ENCODE peak calls at places on chromosome 9, in seven cellular contexts. One of them, this sample, is unnamed.

GRCh38 chr9:107358867-107359440 is 75.9 kb downstream of the RAD23B start:
- DNase-seq in HCT116: no peak
- DNase-seq in CD8-positive, alpha-beta memory T cell: no peak
- DNase-seq in CD4-positive, CD25-positive, alpha-beta regulatory T cell: no peak
- DNase-seq in pancreas: no peak
- DNase-seq in CD4-positive, alpha-beta memory T cell: no peak
- DNase-seq in ovary: no peak
- DNase-seq in this sample: no peak

GRCh38 chr9:136978073-136978864 is 965 bp downstream of the PTGDS start:
- DNase-seq in HCT116: no peak
- DNase-seq in CD4-positive, CD25-positive, alpha-beta regulatory T cell: peak
- DNase-seq in CD8-positive, alpha-beta memory T cell: peak
- DNase-seq in ovary: peak
- DNase-seq in pancreas: no peak
- DNase-seq in CD4-positive, alpha-beta memory T cell: peak
- DNase-seq in this sample: no peak

GRCh38 chr9:119050281-119050680 is 319.0 kb downstream of the BRINP1 start:
- DNase-seq in CD4-positive, CD25-positive, alpha-beta regulatory T cell: no peak
- DNase-seq in CD4-positive, alpha-beta memory T cell: no peak
- DNase-seq in pancreas: no peak
- DNase-seq in HCT116: no peak
- DNase-seq in CD8-positive, alpha-beta memory T cell: no peak
- DNase-seq in ovary: no peak
- DNase-seq in this sample: no peak

GRCh38 chr9:130459151-130459550 is 14.4 kb downstream of the ASS1 start:
- DNase-seq in CD4-positive, CD25-positive, alpha-beta regulatory T cell: no peak
- DNase-seq in pancreas: no peak
- DNase-seq in HCT116: no peak
- DNase-seq in ovary: no peak
- DNase-seq in CD4-positive, alpha-beta memory T cell: no peak
- DNase-seq in CD8-positive, alpha-beta memory T cell: no peak
- DNase-seq in this sample: no peak

GRCh38 chr9:135522137-135522877 is 1.1 kb downstream of the LCN1 start:
- DNase-seq in ovary: no peak
- DNase-seq in CD4-positive, CD25-positive, alpha-beta regulatory T cell: no peak
- DNase-seq in HCT116: no peak
- DNase-seq in CD8-positive, alpha-beta memory T cell: no peak
- DNase-seq in pancreas: no peak
- DNase-seq in CD4-positive, alpha-beta memory T cell: no peak
- DNase-seq in this sample: no peak

GRCh38 chr9:81408951-81409350 is 280.4 kb downstream of the TLE1 start:
- DNase-seq in CD8-positive, alpha-beta memory T cell: no peak
- DNase-seq in CD4-positive, CD25-positive, alpha-beta regulatory T cell: no peak
- DNase-seq in pancreas: no peak
- DNase-seq in HCT116: no peak
- DNase-seq in CD4-positive, alpha-beta memory T cell: no peak
- DNase-seq in ovary: no peak
- DNase-seq in this sample: no peak

GRCh38 chr9:89844535-89844934 is 239.7 kb downstream of the GADD45G start:
- DNase-seq in CD4-positive, alpha-beta memory T cell: no peak
- DNase-seq in HCT116: no peak
- DNase-seq in pancreas: no peak
- DNase-seq in CD8-positive, alpha-beta memory T cell: no peak
- DNase-seq in CD4-positive, CD25-positive, alpha-beta regulatory T cell: no peak
- DNase-seq in ovary: no peak
- DNase-seq in this sample: no peak

GRCh38 chr9:6686396-6686795 is 40.9 kb upstream of the GLDC start:
- DNase-seq in CD4-positive, CD25-positive, alpha-beta regulatory T cell: no peak
- DNase-seq in pancreas: no peak
- DNase-seq in ovary: no peak
- DNase-seq in CD8-positive, alpha-beta memory T cell: no peak
- DNase-seq in CD4-positive, alpha-beta memory T cell: no peak
- DNase-seq in HCT116: no peak
- DNase-seq in this sample: no peak

GRCh38 chr9:136862849-136863622 is 3.1 kb downstream of the EDF1 start:
- DNase-seq in pancreas: peak
- DNase-seq in HCT116: no peak
- DNase-seq in CD4-positive, CD25-positive, alpha-beta regulatory T cell: no peak
- DNase-seq in ovary: no peak
- DNase-seq in CD4-positive, alpha-beta memory T cell: no peak
- DNase-seq in CD8-positive, alpha-beta memory T cell: no peak
- DNase-seq in this sample: no peak

DNA sequence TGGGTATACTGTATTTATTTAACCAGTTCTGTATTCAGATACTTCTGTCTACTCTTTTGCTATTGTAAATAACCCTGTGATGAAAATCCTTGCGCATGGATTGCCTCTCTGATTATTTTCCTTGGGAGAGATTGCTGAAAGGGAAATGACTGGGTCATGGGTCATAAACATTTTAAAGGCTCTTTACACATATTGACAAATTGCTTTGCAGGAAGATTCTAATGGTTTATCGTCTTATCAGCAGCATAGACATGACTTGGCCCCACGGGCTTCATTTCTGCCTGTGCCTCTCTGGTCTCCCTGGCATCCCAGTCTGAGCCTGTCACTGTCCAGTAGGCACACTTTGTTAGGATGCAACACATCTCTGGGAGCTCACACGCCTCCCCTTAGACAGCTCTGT is 52.3 kb downstream of the RGS3 start:
- DNase-seq in CD8-positive, alpha-beta memory T cell: no peak
- DNase-seq in CD4-positive, CD25-positive, alpha-beta regulatory T cell: no peak
- DNase-seq in pancreas: no peak
- DNase-seq in CD4-positive, alpha-beta memory T cell: no peak
- DNase-seq in HCT116: no peak
- DNase-seq in ovary: no peak
- DNase-seq in this sample: no peak
- H3K4me3 ChIP-seq in CD8-positive, alpha-beta memory T cell: no peak
- H3K4me3 ChIP-seq in CD4-positive, CD25-positive, alpha-beta regulatory T cell: no peak
- H3K4me3 ChIP-seq in pancreas: no peak
- H3K4me3 ChIP-seq in CD4-positive, alpha-beta memory T cell: no peak
- H3K4me3 ChIP-seq in HCT116: no peak
- H3K4me3 ChIP-seq in ovary: no peak
- H3K4me3 ChIP-seq in this sample: no peak

GRCh38 chr9:9820411-9820810 is 792.4 kb downstream of the PTPRD start:
- DNase-seq in CD8-positive, alpha-beta memory T cell: no peak
- DNase-seq in CD4-positive, alpha-beta memory T cell: no peak
- DNase-seq in HCT116: no peak
- DNase-seq in ovary: no peak
- DNase-seq in pancreas: no peak
- DNase-seq in CD4-positive, CD25-positive, alpha-beta regulatory T cell: no peak
- DNase-seq in this sample: no peak
- H3K4me3 ChIP-seq in CD8-positive, alpha-beta memory T cell: no peak
- H3K4me3 ChIP-seq in CD4-positive, alpha-beta memory T cell: no peak
- H3K4me3 ChIP-seq in HCT116: no peak
- H3K4me3 ChIP-seq in ovary: no peak
- H3K4me3 ChIP-seq in pancreas: no peak
- H3K4me3 ChIP-seq in CD4-positive, CD25-positive, alpha-beta regulatory T cell: no peak
- H3K4me3 ChIP-seq in this sample: no peak

GRCh38 chr9:74887981-74888370 is 255 bp upstream of the TRPM6 start:
- DNase-seq in pancreas: no peak
- DNase-seq in HCT116: no peak
- DNase-seq in ovary: no peak
- DNase-seq in CD4-positive, alpha-beta memory T cell: no peak
- DNase-seq in CD4-positive, CD25-positive, alpha-beta regulatory T cell: no peak
- DNase-seq in CD8-positive, alpha-beta memory T cell: no peak
- DNase-seq in this sample: no peak

DNA sequence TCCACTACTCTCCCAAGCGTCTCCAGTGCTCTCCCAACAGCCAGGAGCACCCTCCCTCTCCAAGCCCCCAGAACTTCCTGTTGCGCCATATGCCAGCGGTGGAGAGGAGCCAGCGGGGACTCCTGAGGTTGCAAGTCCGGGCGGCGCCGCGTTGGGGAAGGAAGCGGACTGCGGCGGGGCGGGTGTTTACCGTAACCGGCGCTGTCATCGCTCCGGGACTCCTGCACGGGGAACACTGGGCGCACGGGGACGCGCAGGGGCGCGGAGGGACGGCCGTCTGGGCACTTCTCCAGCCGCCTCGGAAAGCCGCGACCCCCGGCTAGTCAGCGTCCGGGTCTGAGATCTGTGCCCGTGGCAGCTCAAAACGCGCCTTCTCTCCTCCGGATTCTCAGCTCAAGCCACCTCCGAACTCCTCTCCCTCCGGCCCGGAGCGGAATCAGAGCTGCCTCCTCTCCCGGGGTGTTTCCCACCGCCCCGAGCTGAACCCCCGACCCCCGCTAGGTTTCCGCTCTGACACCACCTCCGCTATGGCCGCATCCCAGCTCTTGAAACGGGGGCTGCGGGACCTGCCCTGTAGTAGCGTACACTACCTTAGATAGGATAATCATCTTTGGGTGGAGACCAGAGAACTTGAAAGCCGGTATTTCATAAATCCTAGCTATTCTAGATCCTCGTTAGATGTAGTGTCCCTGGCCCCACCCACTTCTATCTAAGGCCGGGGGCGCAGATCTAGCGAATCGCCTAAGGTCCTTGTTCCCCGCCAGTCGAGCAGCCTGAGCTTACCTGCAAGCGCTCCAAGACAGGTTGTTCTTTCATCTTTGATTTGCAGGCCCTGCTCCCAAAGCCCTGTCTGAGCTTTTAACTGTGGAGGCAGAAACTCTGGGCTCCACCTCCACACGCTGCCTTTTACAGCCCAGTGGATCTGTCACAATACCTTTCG is at the start of gene TRPM6:
- DNase-seq in CD4-positive, CD25-positive, alpha-beta regulatory T cell: no peak
- DNase-seq in CD8-positive, alpha-beta memory T cell: no peak
- DNase-seq in pancreas: peak
- DNase-seq in HCT116: peak
- DNase-seq in CD4-positive, alpha-beta memory T cell: peak
- DNase-seq in ovary: peak
- DNase-seq in this sample: no peak
- H3K4me3 ChIP-seq in CD4-positive, CD25-positive, alpha-beta regulatory T cell: peak
- H3K4me3 ChIP-seq in CD8-positive, alpha-beta memory T cell: peak
- H3K4me3 ChIP-seq in pancreas: peak
- H3K4me3 ChIP-seq in HCT116: peak
- H3K4me3 ChIP-seq in CD4-positive, alpha-beta memory T cell: peak
- H3K4me3 ChIP-seq in ovary: peak
- H3K4me3 ChIP-seq in this sample: peak

GRCh38 chr9:124453586-124454191 is 3.4 kb downstream of the ADGRD2 start:
- DNase-seq in CD4-positive, CD25-positive, alpha-beta regulatory T cell: no peak
- DNase-seq in pancreas: peak
- DNase-seq in HCT116: peak
- DNase-seq in CD8-positive, alpha-beta memory T cell: no peak
- DNase-seq in CD4-positive, alpha-beta memory T cell: no peak
- DNase-seq in ovary: no peak
- DNase-seq in this sample: no peak
- H3K4me3 ChIP-seq in CD4-positive, CD25-positive, alpha-beta regulatory T cell: no peak
- H3K4me3 ChIP-seq in pancreas: no peak
- H3K4me3 ChIP-seq in HCT116: peak
- H3K4me3 ChIP-seq in CD8-positive, alpha-beta memory T cell: no peak
- H3K4me3 ChIP-seq in CD4-positive, alpha-beta memory T cell: no peak
- H3K4me3 ChIP-seq in ovary: no peak
- H3K4me3 ChIP-seq in this sample: no peak